ENCODE peak calls at places on chromosome 18, in six cellular contexts. D is SW480; L is stimulated activated CD4-positive, alpha-beta T cell treated with anti-CD3 and anti-CD28 coated beads, Interleukin-1b, Interleukin-23, amount 100 ng/mL, for 24 hours; A is neural crest cell; W is stimulated activated CD8-positive, alpha-beta memory T cell treated with anti-CD3 and anti-CD28 coated beads, Interleukin-7, amount 100 ng/mL, for 1 hour; S is heart left ventricle. P is an unnamed sample.

GRCh38 chr18:10286580-10287150 is 167.8 kb upstream of the APCDD1 start:
- DNase-seq in D (peak; percentile 84), L (no peak), A (no peak), W (no peak), S (no peak), P (no peak)

GRCh38 chr18:10353791-10354190 is 100.6 kb upstream of the APCDD1 start:
- DNase-seq in D (peak; percentile 77), L (no peak), A (no peak), W (no peak), S (no peak), P (no peak)

GRCh38 chr18:6366776-6367175 is 47.9 kb downstream of the L3MBTL4 start:
- DNase-seq in D (no peak), L (no peak), A (no peak), W (no peak), S (no peak), P (no peak)

GRCh38 chr18:23038712-23039111 is 96.6 kb upstream of the CABLES1 start:
- DNase-seq in D (no peak), L (no peak), A (no peak), W (no peak), S (no peak), P (no peak)

GRCh38 chr18:75211721-75212625 is 1.4 kb downstream of the TSHZ1 start:
- DNase-seq in D (peak; percentile 44), L (no peak), A (peak; percentile 42), W (no peak), S (peak; percentile 66), P (no peak)

GRCh38 chr18:35277633-35278032 is 12.4 kb downstream of the ZSCAN30 start:
- DNase-seq in D (no peak), L (no peak), A (no peak), W (no peak), S (no peak), P (no peak)

GRCh38 chr18:58212274-58212673 is 168.2 kb downstream of the NEDD4L start:
- DNase-seq in D (no peak), L (no peak), A (no peak), W (no peak), S (no peak), P (no peak)

GRCh38 chr18:5297582-5297981 is 2.1 kb upstream of the ZBTB14 start:
- DNase-seq in D (no peak), L (no peak), A (no peak), W (no peak), S (no peak), P (no peak)

P was measured in D721Med.